ENCODE peak calls at places on chromosomes 7 and 10, in six cellular contexts. G is H9, W is mesenchymal stem cell, L is H1, N is neuronal stem cell, C is IMR-90. S is an unnamed sample.

GRCh38 chr7:129898502-129899160 is 54.1 kb downstream of the UBE2H start:
- DNase-seq in C (peak; percentile 16), W (peak; percentile 91), N (no peak), G (no peak), L (no peak), S (no peak)

GRCh38 chr7:66281678-66282593 is 76.8 kb downstream of the TPST1 start:
- DNase-seq in G (no peak), W (peak; percentile 95), L (no peak), N (no peak), C (peak; percentile 98), S (no peak)

GRCh38 chr10:22332116-22332692 is 11.3 kb downstream of the BMI1 start:
- DNase-seq in L (no peak), G (no peak), N (peak; percentile 31), W (no peak), C (no peak), S (no peak)

GRCh38 chr7:70000747-70001348 is 402.6 kb downstream of the AUTS2 start:
- DNase-seq in N (no peak), G (no peak), W (no peak), C (no peak), L (no peak), S (no peak)

GRCh38 chr7:29588900-29589696 is 25.5 kb downstream of the PRR15 start:
- DNase-seq in G (peak; percentile 66), W (peak; percentile 30), L (peak; percentile 71), N (no peak), C (peak; percentile 22), S (peak; percentile 73)

GRCh38 chr7:134317434-134317833 is 704 bp upstream of the SLC35B4 start:
- DNase-seq in N (no peak), C (no peak), G (no peak), L (no peak), W (no peak), S (no peak)

GRCh38 chr10:115093286-115093775 is at the start of gene ATRNL1:
- DNase-seq in W (peak; percentile 57), N (peak; percentile 60), L (peak; percentile 82), G (no peak), C (no peak), S (no peak)

GRCh38 chr7:94701555-94701973 is 45.6 kb upstream of the SGCE start:
- DNase-seq in G (no peak), C (peak; percentile 52), N (peak; percentile 50), L (no peak), W (peak; percentile 60), S (peak; percentile 52)

GRCh38 chr10:56537984-56538383 is 176.9 kb upstream of the ZWINT start:
- DNase-seq in W (peak; percentile 92), G (no peak), N (no peak), L (no peak), C (peak; percentile 27), S (peak; percentile 65)

GRCh38 chr10:128062837-128063563 is 63.2 kb downstream of the MKI67 start:
- DNase-seq in W (no peak), L (no peak), G (no peak), N (no peak), C (no peak), S (peak; percentile 75)

GRCh38 chr7:136009488-136010079 is 32.4 kb upstream of the MTPN start:
- DNase-seq in L (no peak), N (peak; percentile 35), G (no peak), C (peak; percentile 58), W (peak; percentile 56), S (peak; percentile 84)

DNA sequence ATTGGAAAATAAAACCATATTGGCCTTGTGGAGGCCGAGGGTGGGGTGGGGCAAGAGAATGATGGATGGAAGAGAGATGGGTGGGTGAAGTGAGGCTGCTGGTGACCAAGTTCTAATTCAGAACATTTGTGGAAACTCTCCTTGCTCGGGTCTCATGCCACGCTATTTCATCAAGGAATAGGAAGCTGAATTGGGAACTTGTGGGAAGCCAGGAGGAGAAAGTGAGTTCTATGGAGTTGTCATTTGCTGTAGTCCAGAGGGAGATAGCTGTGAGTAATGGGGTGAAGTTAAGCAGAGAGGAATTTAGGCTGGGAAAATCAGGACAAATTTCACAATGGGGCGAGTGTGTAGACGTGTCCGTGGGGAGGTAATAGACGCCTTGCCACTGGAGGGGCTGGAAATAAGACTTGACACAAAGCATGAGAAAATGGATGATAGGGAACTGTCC is 339.2 kb downstream of the LRMDA start:
- DNase-seq in W (no peak), N (no peak), L (no peak), G (no peak), C (no peak), S (no peak)
- H3K4me1 ChIP-seq in W (peaks cover 4% of the 10 kb centered on the region), N (peaks cover 3% of the 10 kb centered on the region), L (no peaks in the 10 kb centered on the region), G (no peaks in the 10 kb centered on the region), C (no peaks in the 10 kb centered on the region), S (no peaks in the 10 kb centered on the region)

DNA sequence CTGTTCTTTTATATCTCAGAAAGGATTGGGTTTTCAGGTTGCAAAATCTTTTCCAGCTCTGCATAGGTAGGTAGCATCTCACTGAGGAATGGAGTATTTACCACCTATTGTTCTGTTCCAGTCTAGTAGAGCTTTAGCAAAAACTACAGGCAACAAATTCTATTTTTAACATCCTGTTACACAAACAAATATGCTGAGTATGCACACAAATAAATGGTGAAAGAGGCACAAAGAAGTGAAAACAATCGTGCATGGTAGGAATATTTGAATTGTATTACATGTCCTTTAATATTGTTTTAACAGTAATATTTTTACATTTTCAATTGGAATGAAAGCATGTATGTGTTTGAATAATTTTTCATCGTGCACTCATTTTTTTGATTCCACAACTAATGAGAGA is 14.5 kb upstream of the MIOS start:
- DNase-seq in N (no peak), G (no peak), L (no peak), W (no peak), C (no peak), S (no peak)
- H2AFZ ChIP-seq in N (no peak overlapping the region), G (no peak overlapping the region), L (no peak overlapping the region), W (no peak overlapping the region), C (no peak overlapping the region), S (no peak overlapping the region)

GRCh38 chr10:126581648-126582046 is 88.8 kb downstream of the C10orf90 start:
- DNase-seq in L (no peak), C (no peak), G (no peak), W (no peak), N (no peak), S (no peak)

GRCh38 chr10:126580873-126581647 is 89.4 kb downstream of the C10orf90 start:
- DNase-seq in W (no peak), C (no peak), L (no peak), N (no peak), G (no peak), S (no peak)

GRCh38 chr10:126585249-126585986 is 85.1 kb downstream of the C10orf90 start:
- DNase-seq in G (no peak), C (no peak), W (no peak), N (peak; percentile 41), L (no peak), S (no peak)

GRCh38 chr10:126584836-126585235 is 85.7 kb downstream of the C10orf90 start:
- DNase-seq in C (no peak), N (no peak), L (no peak), G (no peak), W (no peak), S (no peak)

GRCh38 chr10:126583507-126584200 is 86.8 kb downstream of the C10orf90 start:
- DNase-seq in C (no peak), W (no peak), N (no peak), L (no peak), G (no peak), S (no peak)
- H2AK5ac ChIP-seq in C (no peak overlapping the region), W (no peak overlapping the region), N (peak overlapping the region; percentile 58), L (peak overlapping the region; percentile 86), G (no peak overlapping the region), S (no peak overlapping the region)

GRCh38 chr10:133103311-133103910 is 15.7 kb downstream of the ADGRA1 start:
- DNase-seq in W (no peak), G (no peak), L (no peak), C (no peak), N (no peak), S (no peak)
- H3K4me1 ChIP-seq in W (peaks cover 2% of the 10 kb centered on the region), G (no peaks in the 10 kb centered on the region), L (peaks cover 15% of the 10 kb centered on the region), C (no peaks in the 10 kb centered on the region), N (peaks cover 13% of the 10 kb centered on the region), S (peaks cover 3% of the 10 kb centered on the region)

DNA sequence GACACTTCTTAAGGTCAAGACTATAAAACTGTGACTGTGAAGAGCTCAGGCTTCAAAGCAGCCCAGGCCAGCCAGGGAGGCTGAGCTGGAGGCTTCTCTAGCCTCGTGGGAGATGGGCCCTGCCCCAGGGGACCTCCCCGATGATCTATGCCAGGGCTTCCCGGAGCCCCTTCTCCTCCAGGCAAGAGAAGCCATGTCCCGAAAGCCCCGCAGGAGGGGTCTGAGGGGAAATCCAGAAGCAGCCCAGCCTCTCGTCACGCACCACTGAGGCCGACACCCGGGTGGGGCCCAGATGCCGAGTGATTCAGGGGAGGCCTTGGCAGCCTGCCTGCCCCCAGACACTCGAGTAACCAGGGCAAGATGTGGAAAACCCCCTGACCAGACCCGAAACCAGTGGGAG is 63.7 kb downstream of the PROSER2 start:
- DNase-seq in L (no peak), N (no peak), C (no peak), W (no peak), G (no peak), S (no peak)
- H2AFZ ChIP-seq in L (no peak overlapping the region), N (no peak overlapping the region), C (no peak overlapping the region), W (no peak overlapping the region), G (no peak overlapping the region), S (no peak overlapping the region)

DNA sequence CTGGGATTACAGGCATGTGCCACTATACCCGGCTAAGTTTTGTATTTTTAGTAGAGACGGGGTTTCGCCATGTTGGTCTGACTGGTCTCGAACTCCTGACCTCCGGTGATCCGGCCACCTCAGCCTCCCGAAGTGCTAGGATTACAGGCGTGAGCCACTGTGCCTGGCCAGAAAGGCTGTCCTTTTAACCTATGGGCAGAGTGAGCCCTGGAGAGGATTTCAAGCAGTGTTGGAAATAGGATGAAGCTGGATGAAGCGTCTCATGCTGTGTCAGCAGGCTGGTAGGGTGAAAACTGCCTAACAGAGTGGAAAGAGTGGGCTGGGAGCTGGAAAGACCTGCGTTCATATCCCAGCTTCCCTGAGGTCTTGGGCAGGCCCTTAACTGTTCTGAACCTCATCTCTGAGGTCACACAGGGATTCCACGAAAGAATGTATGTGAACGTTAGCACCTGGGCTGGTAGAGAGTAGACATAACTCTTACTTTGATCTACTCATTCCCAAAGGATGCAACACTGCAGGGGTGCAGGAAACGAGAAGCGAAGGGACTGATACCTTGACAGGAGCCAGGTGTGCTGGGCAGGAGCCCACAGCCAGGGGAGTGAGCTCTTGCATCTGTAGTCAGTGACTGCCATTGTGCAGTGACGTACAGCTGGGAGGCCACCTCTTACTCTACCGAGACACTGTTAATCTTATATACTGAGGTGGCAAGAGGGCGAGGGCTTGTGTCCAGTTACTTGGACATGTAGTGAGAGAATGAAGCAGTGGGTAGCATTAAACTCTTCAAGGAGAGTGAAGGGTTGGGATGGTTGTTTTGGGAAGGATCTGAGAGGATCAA is 34.2 kb downstream of the WBP1L start:
- DNase-seq in G (peak; percentile 71), N (no peak), W (no peak), C (no peak), L (no peak), S (peak; percentile 92)
- H2AK5ac ChIP-seq in G (no peak overlapping the region), N (no peak overlapping the region), W (peak overlapping the region; percentile 94), C (peak overlapping the region; percentile 53), L (peak overlapping the region; percentile 68), S (peak overlapping the region; percentile 97)

GRCh38 chr7:4693749-4694148 is 11.7 kb downstream of the FOXK1 start:
- DNase-seq in L (no peak), G (no peak), C (no peak), N (no peak), W (no peak), S (no peak)
- H3K4me1 ChIP-seq in L (no peaks in the 10 kb centered on the region), G (no peaks in the 10 kb centered on the region), C (peaks cover 17% of the 10 kb centered on the region), N (peaks cover 2% of the 10 kb centered on the region), W (peaks cover 19% of the 10 kb centered on the region), S (peaks cover 2% of the 10 kb centered on the region)